ENCODE peak calls at places on chromosomes 16 and 17, in nine cellular contexts. O, F, V, U, P, J, D, C and G are unnamed samples.

GRCh38 chr17:82775033-82775823 is 23.4 kb downstream of the TBCD start:
- DNase-seq in D (peak), P (peak), U (peak), V (no peak), J (peak), O (peak), C (no peak), F (peak), G (no peak)

GRCh38 chr17:29624586-29624985 is 1.9 kb upstream of the CORO6 start:
- DNase-seq in P (no peak), O (no peak), U (no peak), D (no peak), V (no peak), J (no peak), F (no peak), C (no peak), G (no peak)

GRCh38 chr16:50549561-50549915 is 1.3 kb downstream of the NKD1 start:
- DNase-seq in O (no peak), U (no peak), P (no peak), F (no peak), V (no peak), C (no peak), D (no peak), J (no peak), G (no peak)

GRCh38 chr17:35432176-35433074 is at the start of gene SLFN12:
- DNase-seq in C (peak), O (peak), J (peak), P (peak), V (no peak), F (no peak), U (no peak), D (no peak), G (peak)

GRCh38 chr16:807345-808251 is 7.1 kb upstream of the GNG13 start:
- DNase-seq in U (peak), P (peak), O (peak), C (peak), D (peak), V (peak), J (peak), F (peak), G (peak)

GRCh38 chr16:10153993-10154788 is 28.0 kb downstream of the GRIN2A start:
- DNase-seq in D (no peak), V (no peak), P (no peak), C (no peak), O (no peak), F (no peak), U (no peak), J (no peak), G (no peak)

GRCh38 chr16:81035975-81036750 is 521 bp downstream of the ATMIN start:
- DNase-seq in P (no peak), F (peak), D (no peak), C (no peak), V (peak), J (peak), U (no peak), O (peak), G (no peak)

GRCh38 chr16:424033-424622 is 1.3 kb upstream of the RAB11FIP3 start:
- DNase-seq in P (no peak), J (peak), D (peak), C (peak), F (no peak), V (peak), U (no peak), O (no peak), G (peak)

GRCh38 chr17:63988741-63989621 is 9.2 kb upstream of the PRR29 start:
- DNase-seq in D (no peak), F (peak), U (no peak), J (no peak), C (no peak), P (no peak), V (no peak), O (no peak), G (no peak)

GRCh38 chr17:39110435-39111136 is 40.9 kb downstream of the PLXDC1 start:
- DNase-seq in F (peak), O (no peak), V (no peak), D (no peak), C (no peak), J (no peak), U (peak), P (no peak), G (no peak)

GRCh38 chr17:51289776-51290175 is 29.4 kb downstream of the UTP18 start:
- DNase-seq in O (no peak), J (no peak), U (no peak), F (no peak), V (no peak), D (no peak), P (no peak), C (no peak), G (no peak)

GRCh38 chr17:19747829-19748806 is at the start of gene ALDH3A1:
- DNase-seq in J (no peak), O (no peak), D (peak), V (peak), C (no peak), U (no peak), F (no peak), P (no peak), G (no peak)

GRCh38 chr16:88622866-88623265 is 15.5 kb upstream of the IL17C start:
- DNase-seq in D (no peak), P (no peak), V (no peak), U (no peak), F (no peak), J (no peak), O (no peak), C (no peak), G (no peak)

GRCh38 chr17:83131268-83132011 is 52.0 kb downstream of the METRNL start:
- DNase-seq in O (no peak), F (no peak), J (no peak), C (no peak), P (no peak), D (no peak), U (no peak), V (no peak), G (peak)

GRCh38 chr16:8572919-8573724 is 17.2 kb downstream of the TMEM114 start:
- DNase-seq in U (no peak), C (no peak), D (peak), O (no peak), J (peak), F (peak), P (no peak), V (peak), G (no peak)

GRCh38 chr17:261640-262039 is 80.2 kb upstream of the DOC2B start:
- DNase-seq in C (no peak), P (no peak), O (no peak), V (no peak), J (peak), F (no peak), D (no peak), U (no peak), G (no peak)

GRCh38 chr17:68709995-68710780 is 109.0 kb upstream of the FAM20A start:
- DNase-seq in V (no peak), U (no peak), F (no peak), P (no peak), C (peak), O (no peak), J (no peak), D (no peak), G (no peak)

GRCh38 chr16:71514476-71514875 is 11.8 kb upstream of the CHST4 start:
- DNase-seq in J (no peak), U (no peak), F (no peak), V (no peak), D (no peak), C (no peak), P (no peak), O (no peak), G (no peak)

GRCh38 chr16:49631521-49632041 is 224.3 kb downstream of the ZNF423 start:
- DNase-seq in J (no peak), C (no peak), D (no peak), P (no peak), F (no peak), U (no peak), V (no peak), O (no peak), G (no peak)

GRCh38 chr17:17724307-17724921 is 43.2 kb downstream of the RAI1 start:
- DNase-seq in D (no peak), U (no peak), F (no peak), V (no peak), C (no peak), J (peak), P (no peak), O (no peak), G (no peak)

GRCh38 chr16:70529051-70529777 is 5.6 kb downstream of the SF3B3 start:
- DNase-seq in P (no peak), O (no peak), U (no peak), C (no peak), D (peak), F (no peak), V (peak), J (peak), G (no peak)

GRCh38 chr16:54437361-54437760 is 150.8 kb upstream of the IRX3 start:
- DNase-seq in O (no peak), U (no peak), C (no peak), P (no peak), V (no peak), J (no peak), F (peak), D (no peak), G (no peak)

GRCh38 chr16:64893386-64893785 is 228.5 kb downstream of the CDH11 start:
- DNase-seq in C (no peak), J (no peak), V (no peak), U (no peak), O (no peak), D (no peak), F (no peak), P (no peak), G (no peak)

GRCh38 chr17:27980035-27980434 is 62.4 kb upstream of the NLK start:
- DNase-seq in J (peak), O (no peak), V (no peak), U (no peak), F (no peak), P (no peak), D (peak), C (no peak), G (no peak)

GRCh38 chr17:185445-186138 is 4.1 kb upstream of the DOC2B start:
- DNase-seq in D (no peak), U (no peak), V (no peak), O (no peak), F (no peak), P (no peak), J (no peak), C (no peak), G (no peak)

GRCh38 chr17:35028531-35029262 is 34.8 kb downstream of the RFFL start:
- DNase-seq in F (no peak), U (no peak), O (no peak), P (no peak), J (peak), V (no peak), D (no peak), C (no peak), G (no peak)

GRCh38 chr16:2919511-2920255 is 8.0 kb downstream of the FLYWCH1 start:
- DNase-seq in P (no peak), F (peak), J (peak), U (peak), V (peak), D (peak), O (peak), C (no peak), G (no peak)

GRCh38 chr17:56708220-56708567 is 114.7 kb downstream of the NOG start:
- DNase-seq in J (peak), D (no peak), F (no peak), V (no peak), U (no peak), O (no peak), C (no peak), P (no peak), G (no peak)

GRCh38 chr17:74945543-74945942 is 9.8 kb downstream of the OTOP3 start:
- DNase-seq in V (no peak), O (no peak), P (no peak), D (no peak), C (no peak), U (no peak), F (no peak), J (no peak), G (no peak)